ENCODE peak calls at places on chromosomes 3 and 15, in nine cellular contexts. K is neural crest cell, I is GM12865, S is HCT116, A is pancreas, M is mammary epithelial cell, W is fibroblast of the aortic adventitia, V is NCI-H1105, B is occipital lobe. E is an unnamed sample.

GRCh38 chr3:190429681-190430080 is 20.0 kb downstream of the TMEM207 start:
- DNase-seq in K (no peak), S (no peak), I (no peak), W (no peak), V (no peak), M (peak), B (no peak), A (no peak), E (no peak)

GRCh38 chr15:40430271-40430805 is 10.4 kb upstream of the BAHD1 start:
- DNase-seq in B (no peak), V (no peak), M (peak), S (no peak), A (no peak), W (peak), K (no peak), I (no peak), E (no peak)

GRCh38 chr3:187783098-187783497 is 37.8 kb upstream of the BCL6 start:
- DNase-seq in K (no peak), B (peak), I (no peak), W (peak), S (no peak), V (no peak), A (no peak), M (peak), E (no peak)

GRCh38 chr3:133895208-133896001 is at the start of gene RAB6B:
- DNase-seq in K (peak), W (peak), B (peak), I (peak), S (no peak), A (peak), M (peak), V (peak), E (peak)

GRCh38 chr15:43799945-43800285 is at the start of gene SERINC4:
- DNase-seq in M (no peak), W (no peak), V (no peak), S (no peak), I (no peak), B (no peak), K (no peak), A (no peak), E (no peak)

GRCh38 chr3:75332784-75333183 is 331.3 kb upstream of the FRG2C start:
- DNase-seq in A (no peak), S (no peak), V (no peak), B (no peak), I (no peak), K (no peak), M (no peak), W (peak), E (no peak)

GRCh38 chr15:90020041-90020735 is 19.1 kb downstream of the ZNF710 start:
- DNase-seq in B (no peak), M (no peak), I (peak), S (no peak), V (no peak), K (no peak), W (no peak), A (no peak), E (no peak)

GRCh38 chr3:186032321-186032720 is 76.6 kb downstream of the ETV5 start:
- DNase-seq in M (no peak), B (no peak), S (no peak), W (no peak), A (no peak), K (no peak), I (no peak), V (no peak), E (no peak)

GRCh38 chr3:130462089-130462488 is 54.9 kb upstream of the COL6A6 start:
- DNase-seq in W (no peak), I (no peak), A (no peak), V (no peak), K (no peak), S (no peak), M (no peak), B (no peak), E (no peak)

GRCh38 chr15:30859091-30859874 is 44.4 kb upstream of the FAN1 start:
- DNase-seq in S (peak), W (peak), V (no peak), B (no peak), A (no peak), M (no peak), I (peak), K (peak), E (peak)

GRCh38 chr3:10223676-10224639 is 24.3 kb upstream of the TATDN2 start:
- DNase-seq in K (no peak), V (no peak), I (peak), S (no peak), W (no peak), A (no peak), M (no peak), B (no peak), E (peak)

GRCh38 chr15:63633312-63633711 is 36.1 kb downstream of the FBXL22 start:
- DNase-seq in V (no peak), K (no peak), W (no peak), M (no peak), A (no peak), I (no peak), S (no peak), B (no peak), E (no peak)

GRCh38 chr3:118504906-118505305 is 529.7 kb downstream of the IGSF11 start:
- DNase-seq in W (no peak), A (no peak), V (no peak), I (no peak), M (peak), B (no peak), K (no peak), S (no peak), E (no peak)

GRCh38 chr3:63914312-63914711 is 2.1 kb upstream of the SCAANT1 start:
- DNase-seq in K (no peak), M (peak), W (peak), V (peak), A (peak), I (no peak), B (no peak), S (no peak), E (no peak)

GRCh38 chr3:30996467-30996866 is 102.0 kb upstream of the GADL1 start:
- DNase-seq in B (no peak), W (no peak), K (no peak), I (no peak), M (no peak), A (no peak), S (no peak), V (no peak), E (no peak)